ENCODE peak calls at places on chromosomes 16 and 17, in nine cellular contexts. G, M, Y, S, T, B, P, L and E are unnamed samples.

GRCh38 chr17:43816336-43817320 is 16.3 kb downstream of the MPP3 start:
- DNase-seq in G (no peak), M (no peak), Y (no peak), S (no peak), T (no peak), B (no peak), P (no peak), L (no peak), E (no peak)

GRCh38 chr16:15507299-15507958 is 73.0 kb downstream of the BMERB1 start:
- DNase-seq in G (no peak), M (no peak), Y (no peak), S (no peak), T (no peak), B (peak), P (peak), L (peak), E (peak)

GRCh38 chr17:69997332-69997731 is 77.7 kb upstream of the KCNJ16 start:
- DNase-seq in G (no peak), M (no peak), Y (no peak), S (no peak), T (no peak), B (no peak), P (no peak), L (no peak), E (no peak)

GRCh38 chr17:45225964-45226530 is 4.4 kb downstream of the FMNL1 start:
- DNase-seq in G (peak), M (peak), Y (peak), S (no peak), T (no peak), B (peak), P (peak), L (no peak), E (no peak)

GRCh38 chr16:9061358-9061813 is 30.1 kb upstream of the HAPSTR1 start:
- DNase-seq in G (no peak), M (no peak), Y (no peak), S (no peak), T (no peak), B (peak), P (no peak), L (no peak), E (no peak)

GRCh38 chr17:80791758-80792284 is 199.8 kb upstream of the CHMP6 start:
- DNase-seq in G (no peak), M (no peak), Y (peak), S (peak), T (peak), B (peak), P (no peak), L (peak), E (no peak)

GRCh38 chr17:4161179-4161559 is 18.2 kb downstream of the CYB5D2 start:
- DNase-seq in G (no peak), M (peak), Y (no peak), S (no peak), T (peak), B (no peak), P (no peak), L (peak), E (peak)

GRCh38 chr16:7512503-7512902 is 179.9 kb downstream of the RBFOX1 start:
- DNase-seq in G (no peak), M (no peak), Y (no peak), S (no peak), T (no peak), B (no peak), P (no peak), L (no peak), E (no peak)

GRCh38 chr17:51739245-51739886 is 419.1 kb downstream of the CA10 start:
- DNase-seq in G (no peak), M (no peak), Y (no peak), S (no peak), T (no peak), B (no peak), P (no peak), L (no peak), E (no peak)